ENCODE peak calls at places on chromosomes 1 and 21, in six cellular contexts. N is prostate gland, T is substantia nigra, S is NCI-H774, Y is Caco-2, V is Right ventricle myocardium superior. X is an unnamed sample.

GRCh38 chr1:47895436-47895835 is 101.7 kb downstream of the TRABD2B start:
- DNase-seq in Y (no peak), T (no peak), V (no peak), S (no peak), N (no peak), X (no peak)

GRCh38 chr1:212218065-212218464 is 67.1 kb upstream of the PPP2R5A start:
- DNase-seq in Y (no peak), T (no peak), N (no peak), S (no peak), V (no peak), X (no peak)

GRCh38 chr1:49298304-49298703 is 521.6 kb upstream of the BEND5 start:
- DNase-seq in T (no peak), N (peak; percentile 22), S (no peak), V (peak; percentile 52), Y (no peak), X (no peak)

GRCh38 chr1:247115141-247115510 is 11.0 kb upstream of the ZNF669 start:
- DNase-seq in Y (no peak), N (no peak), V (no peak), T (no peak), S (no peak), X (no peak)

GRCh38 chr1:154983776-154984466 is 777 bp downstream of the FLAD1 start:
- DNase-seq in S (no peak), N (no peak), Y (no peak), V (no peak), T (no peak), X (no peak)

GRCh38 chr1:162530318-162530984 is 31.1 kb upstream of the UAP1 start:
- DNase-seq in V (no peak), T (no peak), N (no peak), S (no peak), Y (no peak), X (no peak)

GRCh38 chr1:12034381-12034801 is 15.1 kb downstream of the MIIP start:
- DNase-seq in N (no peak), T (no peak), S (no peak), V (peak; percentile 60), Y (no peak), X (no peak)

GRCh38 chr1:57117753-57118152 is 151.9 kb upstream of the C8B start:
- DNase-seq in V (no peak), S (no peak), T (no peak), Y (no peak), N (no peak), X (no peak)

GRCh38 chr21:14877581-14878228 is 187.1 kb downstream of the NRIP1 start:
- DNase-seq in N (no peak), S (no peak), Y (peak; percentile 53), V (no peak), T (no peak), X (no peak)

GRCh38 chr1:8134546-8135235 is 108.6 kb upstream of the ERRFI1 start:
- DNase-seq in Y (no peak), T (no peak), S (no peak), N (no peak), V (no peak), X (no peak)

GRCh38 chr1:53362851-53363642 is 35.2 kb upstream of the LRP8 start:
- DNase-seq in V (no peak), Y (peak; percentile 8), N (no peak), T (no peak), S (no peak), X (no peak)

GRCh38 chr1:12177156-12177998 is 10.6 kb downstream of the TNFRSF1B start:
- DNase-seq in S (no peak), Y (no peak), N (no peak), T (no peak), V (no peak), X (no peak)

GRCh38 chr1:112298558-112298957 is 97.5 kb upstream of the CTTNBP2NL start:
- DNase-seq in V (peak; percentile 47), Y (peak; percentile 48), N (peak; percentile 41), S (no peak), T (no peak), X (peak; percentile 1)

GRCh38 chr1:32780628-32781267 is 36.4 kb downstream of the YARS1 start:
- DNase-seq in Y (no peak), V (no peak), S (no peak), N (no peak), T (no peak), X (no peak)

GRCh38 chr1:150516616-150517015 is 1.1 kb downstream of the FALEC start:
- DNase-seq in N (no peak), V (no peak), Y (peak; percentile 26), S (no peak), T (no peak), X (no peak)

GRCh38 chr21:45531393-45532215 is 10.6 kb downstream of the SLC19A1 start:
- DNase-seq in Y (no peak), S (no peak), T (no peak), V (peak; percentile 37), N (no peak), X (no peak)

GRCh38 chr1:40774266-40774998 is 9.2 kb upstream of the KCNQ4 start:
- DNase-seq in T (no peak), V (peak; percentile 72), S (peak; percentile 31), Y (peak; percentile 74), N (peak; percentile 47), X (peak; percentile 54)

X was measured in effector CD8-positive, alpha-beta T cell.